ENCODE peak calls at places on chromosomes 16 and 17, in six cellular contexts. O is astrocyte, E is PC-3, J is endodermal cell, V is dorsolateral prefrontal cortex, X is RWPE1. N is an unnamed sample.

GRCh38 chr17:7124923-7125322 is 10.3 kb upstream of the ASGR2 start:
- DNase-seq in O (no peak), E (no peak), J (no peak), V (no peak), X (no peak), N (no peak)

GRCh38 chr16:10678655-10679054 is 16.1 kb downstream of the TEKT5 start:
- DNase-seq in O (no peak), E (no peak), J (no peak), V (no peak), X (no peak), N (no peak)

GRCh38 chr17:7108560-7108925 is 6.1 kb downstream of the ASGR2 start:
- DNase-seq in O (no peak), E (no peak), J (no peak), V (no peak), X (no peak), N (no peak)

GRCh38 chr17:81267390-81268067 is 27.6 kb downstream of the SLC38A10 start:
- DNase-seq in O (no peak), E (no peak), J (no peak), V (no peak), X (no peak), N (no peak)

GRCh38 chr16:82995927-82996441 is 369.2 kb downstream of the CDH13 start:
- DNase-seq in O (peak; percentile 80), E (no peak), J (no peak), V (no peak), X (peak; percentile 20), N (no peak)

GRCh38 chr16:81705261-81705660 is 73.8 kb upstream of the PLCG2 start:
- DNase-seq in O (no peak), E (no peak), J (no peak), V (peak; percentile 16), X (no peak), N (no peak)

GRCh38 chr17:1712271-1712670 is 2.1 kb upstream of the TLCD2 start:
- DNase-seq in O (no peak), E (no peak), J (no peak), V (no peak), X (no peak), N (no peak)

GRCh38 chr17:62824290-62825135 is 16.4 kb upstream of the MARCHF10 start:
- DNase-seq in O (peak; percentile 99), E (peak; percentile 92), J (peak; percentile 86), V (no peak), X (peak; percentile 94), N (no peak)

GRCh38 chr16:57485091-57485915 is 990 bp downstream of the DOK4 start:
- DNase-seq in O (no peak), E (no peak), J (peak; percentile 49), V (no peak), X (no peak), N (no peak)

GRCh38 chr16:74100405-74101316 is 196.0 kb upstream of the PSMD7 start:
- DNase-seq in O (no peak), E (no peak), J (peak; percentile 65), V (no peak), X (no peak), N (no peak)

GRCh38 chr16:48607056-48607825 is 2.7 kb downstream of the N4BP1 start:
- DNase-seq in O (peak; percentile 89), E (peak; percentile 85), J (peak; percentile 60), V (no peak), X (peak; percentile 88), N (no peak)

GRCh38 chr17:57110152-57110542 is 25.1 kb downstream of the AKAP1 start:
- DNase-seq in O (no peak), E (no peak), J (no peak), V (no peak), X (no peak), N (no peak)

GRCh38 chr17:51056813-51057510 is 63.7 kb downstream of the SPAG9 start:
- DNase-seq in O (peak; percentile 100), E (peak; percentile 84), J (peak; percentile 89), V (no peak), X (peak; percentile 44), N (peak; percentile 7)

GRCh38 chr17:74340470-74341023 is 14.5 kb downstream of the KIF19 start:
- DNase-seq in O (no peak), E (no peak), J (no peak), V (peak; percentile 71), X (no peak), N (no peak)

GRCh38 chr17:82086941-82087906 is 10.8 kb downstream of the FASN start:
- DNase-seq in O (no peak), E (no peak), J (no peak), V (no peak), X (no peak), N (no peak)

GRCh38 chr17:36506249-36506826 is 19.9 kb downstream of the ZNHIT3 start:
- DNase-seq in O (no peak), E (no peak), J (peak; percentile 39), V (no peak), X (no peak), N (no peak)

GRCh38 chr17:78159575-78160158 is 8.7 kb upstream of the SYNGR2 start:
- DNase-seq in O (peak; percentile 83), E (peak; percentile 98), J (no peak), V (no peak), X (peak; percentile 83), N (no peak)

GRCh38 chr17:55264273-55264639 is 504 bp upstream of the HLF start:
- DNase-seq in O (no peak), E (no peak), J (peak; percentile 73), V (no peak), X (no peak), N (no peak)

GRCh38 chr17:47846741-47847340 is 4.1 kb downstream of the SP6 start:
- DNase-seq in O (no peak), E (no peak), J (peak; percentile 89), V (no peak), X (no peak), N (no peak)

GRCh38 chr17:16478693-16479092 is 13.3 kb downstream of the LRRC75A start:
- DNase-seq in O (no peak), E (no peak), J (peak; percentile 39), V (no peak), X (no peak), N (no peak)

GRCh38 chr17:45974916-45975630 is 24.0 kb upstream of the STH start:
- DNase-seq in O (no peak), E (no peak), J (no peak), V (no peak), X (no peak), N (no peak)

DNA sequence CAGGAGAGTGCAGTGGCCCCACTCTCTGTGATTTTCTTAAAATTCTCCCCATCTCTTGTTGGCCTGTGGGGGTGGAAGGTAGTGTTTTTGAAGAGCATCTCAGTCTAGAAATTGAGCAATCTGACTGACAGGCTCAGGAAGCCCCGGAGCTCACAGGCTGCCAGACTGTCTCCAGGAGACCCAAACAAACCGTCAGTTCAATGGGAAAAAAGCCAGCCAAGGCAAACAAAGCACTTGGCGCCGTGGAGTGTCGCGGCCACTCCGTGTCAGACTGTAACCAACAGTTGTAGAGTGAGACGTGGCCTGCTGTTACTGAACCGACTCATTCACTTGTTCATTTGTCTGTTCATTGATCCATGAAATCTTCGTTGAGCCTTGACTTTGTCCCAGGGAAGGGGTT is 33.7 kb downstream of the RGS9 start:
- DNase-seq in O (peak; percentile 42), E (peak; percentile 54), J (no peak), V (no peak), X (no peak), N (no peak)
- H3K27ac ChIP-seq in O (no peak overlapping the region), E (no peak overlapping the region), J (no peak overlapping the region), V (no peak overlapping the region), X (no peak overlapping the region), N (no peak overlapping the region)

GRCh38 chr17:53353919-53354351 is 468.8 kb upstream of the KIF2B start:
- DNase-seq in O (no peak), E (peak; percentile 47), J (no peak), V (no peak), X (peak; percentile 2), N (no peak)
- TF ChIP-seq CTCF in O (no peak), E (no peak), J (no peak), V (no peak), X (no peak), N (no peak)

GRCh38 chr16:71917900-71918299 is 22.6 kb downstream of the IST1 start:
- DNase-seq in O (peak; percentile 72), E (no peak), J (no peak), V (no peak), X (no peak), N (no peak)
- H3K27ac ChIP-seq in O (no peak overlapping the region), E (no peak overlapping the region), J (no peak overlapping the region), V (no peak overlapping the region), X (no peak overlapping the region), N (no peak overlapping the region)

DNA sequence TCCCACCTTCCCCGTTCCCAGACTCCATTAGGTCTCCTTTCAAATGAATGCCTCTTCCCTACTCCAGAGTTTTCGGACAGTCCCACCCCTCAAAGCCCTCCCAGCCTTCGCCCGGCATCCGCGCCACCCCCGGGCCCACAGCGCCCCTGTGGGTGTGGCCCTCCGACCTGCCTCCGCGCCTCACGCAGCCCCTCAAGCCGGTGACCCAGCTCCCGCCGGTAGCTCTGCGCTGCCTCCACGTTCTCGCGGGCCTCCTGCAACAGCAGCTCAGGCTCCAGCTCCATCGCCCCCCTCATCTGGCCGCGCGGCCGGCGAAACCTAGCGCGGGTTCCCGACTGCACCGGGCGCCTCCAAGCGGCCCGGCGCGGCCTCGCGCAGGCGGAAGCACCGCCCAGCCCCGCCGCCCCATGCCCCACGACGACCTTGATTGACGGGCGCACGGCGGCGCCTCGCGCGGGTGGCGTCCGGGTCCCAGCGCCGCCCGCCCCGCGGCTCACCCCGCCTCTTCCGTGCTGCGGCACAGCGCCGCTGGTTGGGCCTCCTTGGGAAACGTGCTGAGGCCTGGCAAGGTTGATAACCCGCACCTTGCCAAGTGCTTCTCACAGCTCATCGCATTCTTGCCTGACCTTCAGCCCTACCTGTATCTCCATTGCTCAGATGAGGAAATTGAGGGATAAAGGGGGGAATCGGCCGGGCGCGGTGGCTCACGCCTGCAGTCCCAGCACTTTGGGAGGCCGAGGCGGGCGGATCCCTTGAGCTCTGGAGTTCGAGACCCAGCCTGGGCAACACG is at the start of gene CRLF3:
- DNase-seq in O (peak; percentile 71), E (peak; percentile 83), J (peak; percentile 99), V (peak; percentile 85), X (peak; percentile 96), N (peak; percentile 91)
- TF ChIP-seq CTCF in O (no peak), E (peak; percentile 56), J (peak; percentile 70), V (peak; percentile 51), X (peak; percentile 83), N (peak; percentile 53)

DNA sequence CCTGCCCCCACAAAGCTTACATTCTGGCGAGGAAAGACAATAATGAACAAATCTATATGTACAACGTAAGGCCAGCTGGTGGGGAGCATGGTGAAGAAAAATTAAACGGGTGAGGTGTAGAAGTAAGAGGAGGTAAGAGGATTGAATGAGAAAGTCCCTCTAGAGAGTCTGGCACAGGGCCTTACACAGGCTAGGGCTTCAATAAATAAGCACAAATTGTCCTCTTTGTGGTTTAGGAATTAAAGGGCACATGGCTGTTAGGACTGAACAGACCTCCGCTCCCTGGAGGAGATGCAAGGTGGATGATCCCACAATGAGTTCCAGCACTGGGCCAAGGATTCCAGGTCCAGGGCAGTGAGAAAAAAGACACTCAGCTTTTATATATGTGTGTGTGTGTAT is 43.1 kb upstream of the HAPSTR1 start:
- DNase-seq in O (peak; percentile 46), E (peak; percentile 7), J (no peak), V (no peak), X (no peak), N (no peak)
- H3K27ac ChIP-seq in O (peak overlapping the region; percentile 92), E (peak overlapping the region; percentile 84), J (peak overlapping the region; percentile 85), V (no peak overlapping the region), X (peak overlapping the region; percentile 81), N (no peak overlapping the region)

GRCh38 chr16:84318091-84318975 is 23.7 kb downstream of the WFDC1 start:
- DNase-seq in O (no peak), E (no peak), J (peak; percentile 20), V (no peak), X (no peak), N (no peak)
- TF ChIP-seq CTCF in O (no peak), E (no peak), J (no peak), V (no peak), X (no peak), N (no peak)

N was measured in CD4-positive, alpha-beta T cell.